ENCODE peak calls at places on chromosomes 2 and 18, in eight cellular contexts. T, E, R, F, H, W, S and D are unnamed samples.

GRCh38 chr18:11689972-11690570 is 1.0 kb downstream of the GNAL start:
- DNase-seq in T (no peak), E (peak; percentile 29), R (peak; percentile 26), F (no peak), H (no peak), W (no peak), S (no peak), D (no peak)

GRCh38 chr2:200226652-200227426 is 79.7 kb upstream of the SPATS2L start:
- DNase-seq in T (no peak), E (no peak), R (no peak), F (peak; percentile 53), H (no peak), W (no peak), S (no peak), D (no peak)

GRCh38 chr2:23545391-23545790 is 160.4 kb downstream of the KLHL29 start:
- DNase-seq in T (no peak), E (peak; percentile 53), R (peak; percentile 53), F (no peak), H (no peak), W (no peak), S (no peak), D (no peak)

GRCh38 chr2:173955004-173955403 is 10.2 kb downstream of the SP3 start:
- DNase-seq in T (no peak), E (no peak), R (no peak), F (no peak), H (no peak), W (no peak), S (no peak), D (no peak)

GRCh38 chr2:86499326-86499725 is 58.2 kb downstream of the KDM3A start:
- DNase-seq in T (no peak), E (peak; percentile 8), R (no peak), F (no peak), H (no peak), W (no peak), S (no peak), D (no peak)

GRCh38 chr2:46331099-46331766 is 34.0 kb downstream of the EPAS1 start:
- DNase-seq in T (no peak), E (peak; percentile 54), R (no peak), F (no peak), H (no peak), W (no peak), S (no peak), D (peak; percentile 70)

GRCh38 chr18:58026857-58027256 is 17.2 kb upstream of the NEDD4L start:
- DNase-seq in T (no peak), E (no peak), R (no peak), F (no peak), H (no peak), W (no peak), S (no peak), D (no peak)

GRCh38 chr18:53489266-53489665 is 735.2 kb downstream of the MBD2 start:
- DNase-seq in T (no peak), E (no peak), R (no peak), F (no peak), H (no peak), W (no peak), S (no peak), D (no peak)